ENCODE peak calls at places on chromosome 9, in ten cellular contexts. One of them, this sample, is unnamed.

GRCh38 chr9:107295995-107296394 is 12.9 kb downstream of the RAD23B start:
- DNase-seq in M059J: no peak
- DNase-seq in left cardiac atrium: no peak
- DNase-seq in HT1080: no peak
- DNase-seq in psoas muscle: no peak
- DNase-seq in K562: no peak
- DNase-seq in naive thymus-derived CD8-positive, alpha-beta T cell: no peak
- DNase-seq in activated CD4-positive, alpha-beta T cell treated with anti-CD3 and anti-CD28 coated beads for 1 hour: no peak
- DNase-seq in activated CD8-positive, alpha-beta memory T cell treated with anti-CD3 and anti-CD28 coated beads for 4 hours: no peak
- DNase-seq in stimulated activated CD4-positive, alpha-beta T cell treated with anti-CD3 and anti-CD28 coated beads, TNF-alpha, amount 100 ng/mL, for 1 hour: no peak
- DNase-seq in this sample: no peak

GRCh38 chr9:93096811-93097382 is 880 bp downstream of the CARD19 start:
- DNase-seq in M059J: no peak
- DNase-seq in left cardiac atrium: no peak
- DNase-seq in HT1080: no peak
- DNase-seq in psoas muscle: no peak
- DNase-seq in K562: no peak
- DNase-seq in naive thymus-derived CD8-positive, alpha-beta T cell: no peak
- DNase-seq in activated CD4-positive, alpha-beta T cell treated with anti-CD3 and anti-CD28 coated beads for 1 hour: no peak
- DNase-seq in activated CD8-positive, alpha-beta memory T cell treated with anti-CD3 and anti-CD28 coated beads for 4 hours: no peak
- DNase-seq in stimulated activated CD4-positive, alpha-beta T cell treated with anti-CD3 and anti-CD28 coated beads, TNF-alpha, amount 100 ng/mL, for 1 hour: no peak
- DNase-seq in this sample: no peak

GRCh38 chr9:18353473-18353872 is 120.5 kb upstream of the ADAMTSL1 start:
- DNase-seq in M059J: no peak
- DNase-seq in left cardiac atrium: no peak
- DNase-seq in HT1080: no peak
- DNase-seq in psoas muscle: no peak
- DNase-seq in K562: no peak
- DNase-seq in naive thymus-derived CD8-positive, alpha-beta T cell: no peak
- DNase-seq in activated CD4-positive, alpha-beta T cell treated with anti-CD3 and anti-CD28 coated beads for 1 hour: no peak
- DNase-seq in activated CD8-positive, alpha-beta memory T cell treated with anti-CD3 and anti-CD28 coated beads for 4 hours: no peak
- DNase-seq in stimulated activated CD4-positive, alpha-beta T cell treated with anti-CD3 and anti-CD28 coated beads, TNF-alpha, amount 100 ng/mL, for 1 hour: no peak
- DNase-seq in this sample: no peak

GRCh38 chr9:75852746-75853145 is 37.7 kb upstream of the PCSK5 start:
- DNase-seq in M059J: no peak
- DNase-seq in left cardiac atrium: no peak
- DNase-seq in HT1080: no peak
- DNase-seq in psoas muscle: no peak
- DNase-seq in K562: no peak
- DNase-seq in naive thymus-derived CD8-positive, alpha-beta T cell: no peak
- DNase-seq in activated CD4-positive, alpha-beta T cell treated with anti-CD3 and anti-CD28 coated beads for 1 hour: no peak
- DNase-seq in activated CD8-positive, alpha-beta memory T cell treated with anti-CD3 and anti-CD28 coated beads for 4 hours: no peak
- DNase-seq in stimulated activated CD4-positive, alpha-beta T cell treated with anti-CD3 and anti-CD28 coated beads, TNF-alpha, amount 100 ng/mL, for 1 hour: no peak
- DNase-seq in this sample: no peak

GRCh38 chr9:88651682-88652633 is 117.0 kb downstream of the NXNL2 start:
- DNase-seq in M059J: peak
- DNase-seq in left cardiac atrium: peak
- DNase-seq in HT1080: peak
- DNase-seq in psoas muscle: peak
- DNase-seq in K562: peak
- DNase-seq in naive thymus-derived CD8-positive, alpha-beta T cell: no peak
- DNase-seq in activated CD4-positive, alpha-beta T cell treated with anti-CD3 and anti-CD28 coated beads for 1 hour: no peak
- DNase-seq in activated CD8-positive, alpha-beta memory T cell treated with anti-CD3 and anti-CD28 coated beads for 4 hours: no peak
- DNase-seq in stimulated activated CD4-positive, alpha-beta T cell treated with anti-CD3 and anti-CD28 coated beads, TNF-alpha, amount 100 ng/mL, for 1 hour: no peak
- DNase-seq in this sample: peak

GRCh38 chr9:134724231-134724911 is 82.8 kb downstream of the COL5A1 start:
- DNase-seq in M059J: no peak
- DNase-seq in left cardiac atrium: peak
- DNase-seq in HT1080: no peak
- DNase-seq in psoas muscle: peak
- DNase-seq in K562: no peak
- DNase-seq in naive thymus-derived CD8-positive, alpha-beta T cell: no peak
- DNase-seq in activated CD4-positive, alpha-beta T cell treated with anti-CD3 and anti-CD28 coated beads for 1 hour: no peak
- DNase-seq in activated CD8-positive, alpha-beta memory T cell treated with anti-CD3 and anti-CD28 coated beads for 4 hours: no peak
- DNase-seq in stimulated activated CD4-positive, alpha-beta T cell treated with anti-CD3 and anti-CD28 coated beads, TNF-alpha, amount 100 ng/mL, for 1 hour: no peak
- DNase-seq in this sample: no peak

GRCh38 chr9:135980926-135981630 is 19.9 kb upstream of the UBAC1 start:
- DNase-seq in M059J: no peak
- DNase-seq in left cardiac atrium: no peak
- DNase-seq in HT1080: no peak
- DNase-seq in psoas muscle: no peak
- DNase-seq in K562: no peak
- DNase-seq in naive thymus-derived CD8-positive, alpha-beta T cell: no peak
- DNase-seq in activated CD4-positive, alpha-beta T cell treated with anti-CD3 and anti-CD28 coated beads for 1 hour: no peak
- DNase-seq in activated CD8-positive, alpha-beta memory T cell treated with anti-CD3 and anti-CD28 coated beads for 4 hours: no peak
- DNase-seq in stimulated activated CD4-positive, alpha-beta T cell treated with anti-CD3 and anti-CD28 coated beads, TNF-alpha, amount 100 ng/mL, for 1 hour: no peak
- DNase-seq in this sample: no peak

GRCh38 chr9:107999011-107999410 is 509.4 kb upstream of the KLF4 start:
- DNase-seq in M059J: peak
- DNase-seq in left cardiac atrium: no peak
- DNase-seq in HT1080: no peak
- DNase-seq in psoas muscle: no peak
- DNase-seq in K562: no peak
- DNase-seq in naive thymus-derived CD8-positive, alpha-beta T cell: no peak
- DNase-seq in activated CD4-positive, alpha-beta T cell treated with anti-CD3 and anti-CD28 coated beads for 1 hour: no peak
- DNase-seq in activated CD8-positive, alpha-beta memory T cell treated with anti-CD3 and anti-CD28 coated beads for 4 hours: no peak
- DNase-seq in stimulated activated CD4-positive, alpha-beta T cell treated with anti-CD3 and anti-CD28 coated beads, TNF-alpha, amount 100 ng/mL, for 1 hour: no peak
- DNase-seq in this sample: no peak

GRCh38 chr9:9412241-9412640 is 1200.6 kb downstream of the PTPRD start:
- DNase-seq in M059J: no peak
- DNase-seq in left cardiac atrium: no peak
- DNase-seq in HT1080: no peak
- DNase-seq in psoas muscle: no peak
- DNase-seq in K562: no peak
- DNase-seq in naive thymus-derived CD8-positive, alpha-beta T cell: no peak
- DNase-seq in activated CD4-positive, alpha-beta T cell treated with anti-CD3 and anti-CD28 coated beads for 1 hour: no peak
- DNase-seq in activated CD8-positive, alpha-beta memory T cell treated with anti-CD3 and anti-CD28 coated beads for 4 hours: no peak
- DNase-seq in stimulated activated CD4-positive, alpha-beta T cell treated with anti-CD3 and anti-CD28 coated beads, TNF-alpha, amount 100 ng/mL, for 1 hour: no peak
- DNase-seq in this sample: no peak

GRCh38 chr9:14271078-14271673 is 42.8 kb downstream of the NFIB start:
- DNase-seq in M059J: peak
- DNase-seq in left cardiac atrium: peak
- DNase-seq in HT1080: peak
- DNase-seq in psoas muscle: peak
- DNase-seq in K562: no peak
- DNase-seq in naive thymus-derived CD8-positive, alpha-beta T cell: no peak
- DNase-seq in activated CD4-positive, alpha-beta T cell treated with anti-CD3 and anti-CD28 coated beads for 1 hour: no peak
- DNase-seq in activated CD8-positive, alpha-beta memory T cell treated with anti-CD3 and anti-CD28 coated beads for 4 hours: no peak
- DNase-seq in stimulated activated CD4-positive, alpha-beta T cell treated with anti-CD3 and anti-CD28 coated beads, TNF-alpha, amount 100 ng/mL, for 1 hour: no peak
- DNase-seq in this sample: peak

GRCh38 chr9:37102476-37102875 is 17.9 kb upstream of the ZCCHC7 start:
- DNase-seq in M059J: no peak
- DNase-seq in left cardiac atrium: no peak
- DNase-seq in HT1080: no peak
- DNase-seq in psoas muscle: no peak
- DNase-seq in K562: no peak
- DNase-seq in naive thymus-derived CD8-positive, alpha-beta T cell: no peak
- DNase-seq in activated CD4-positive, alpha-beta T cell treated with anti-CD3 and anti-CD28 coated beads for 1 hour: no peak
- DNase-seq in activated CD8-positive, alpha-beta memory T cell treated with anti-CD3 and anti-CD28 coated beads for 4 hours: no peak
- DNase-seq in stimulated activated CD4-positive, alpha-beta T cell treated with anti-CD3 and anti-CD28 coated beads, TNF-alpha, amount 100 ng/mL, for 1 hour: no peak
- DNase-seq in this sample: no peak

GRCh38 chr9:91795500-91796241 is 154.4 kb downstream of the ROR2 start:
- DNase-seq in M059J: peak
- DNase-seq in left cardiac atrium: no peak
- DNase-seq in HT1080: peak
- DNase-seq in psoas muscle: no peak
- DNase-seq in K562: no peak
- DNase-seq in naive thymus-derived CD8-positive, alpha-beta T cell: no peak
- DNase-seq in activated CD4-positive, alpha-beta T cell treated with anti-CD3 and anti-CD28 coated beads for 1 hour: no peak
- DNase-seq in activated CD8-positive, alpha-beta memory T cell treated with anti-CD3 and anti-CD28 coated beads for 4 hours: no peak
- DNase-seq in stimulated activated CD4-positive, alpha-beta T cell treated with anti-CD3 and anti-CD28 coated beads, TNF-alpha, amount 100 ng/mL, for 1 hour: no peak
- DNase-seq in this sample: no peak

GRCh38 chr9:69951411-69951810 is 92.2 kb upstream of the MAMDC2 start:
- DNase-seq in M059J: peak
- DNase-seq in left cardiac atrium: no peak
- DNase-seq in HT1080: peak
- DNase-seq in psoas muscle: no peak
- DNase-seq in K562: no peak
- DNase-seq in naive thymus-derived CD8-positive, alpha-beta T cell: no peak
- DNase-seq in activated CD4-positive, alpha-beta T cell treated with anti-CD3 and anti-CD28 coated beads for 1 hour: no peak
- DNase-seq in activated CD8-positive, alpha-beta memory T cell treated with anti-CD3 and anti-CD28 coated beads for 4 hours: no peak
- DNase-seq in stimulated activated CD4-positive, alpha-beta T cell treated with anti-CD3 and anti-CD28 coated beads, TNF-alpha, amount 100 ng/mL, for 1 hour: no peak
- DNase-seq in this sample: no peak

GRCh38 chr9:137406876-137407589 is 15.9 kb downstream of the EXD3 start:
- DNase-seq in M059J: peak
- DNase-seq in left cardiac atrium: peak
- DNase-seq in HT1080: no peak
- DNase-seq in psoas muscle: peak
- DNase-seq in K562: peak
- DNase-seq in naive thymus-derived CD8-positive, alpha-beta T cell: peak
- DNase-seq in activated CD4-positive, alpha-beta T cell treated with anti-CD3 and anti-CD28 coated beads for 1 hour: peak
- DNase-seq in activated CD8-positive, alpha-beta memory T cell treated with anti-CD3 and anti-CD28 coated beads for 4 hours: peak
- DNase-seq in stimulated activated CD4-positive, alpha-beta T cell treated with anti-CD3 and anti-CD28 coated beads, TNF-alpha, amount 100 ng/mL, for 1 hour: peak
- DNase-seq in this sample: peak

GRCh38 chr9:82332774-82333152 is 344.2 kb downstream of the SPATA31D1 start:
- DNase-seq in M059J: peak
- DNase-seq in left cardiac atrium: no peak
- DNase-seq in HT1080: peak
- DNase-seq in psoas muscle: peak
- DNase-seq in K562: no peak
- DNase-seq in naive thymus-derived CD8-positive, alpha-beta T cell: no peak
- DNase-seq in activated CD4-positive, alpha-beta T cell treated with anti-CD3 and anti-CD28 coated beads for 1 hour: no peak
- DNase-seq in activated CD8-positive, alpha-beta memory T cell treated with anti-CD3 and anti-CD28 coated beads for 4 hours: no peak
- DNase-seq in stimulated activated CD4-positive, alpha-beta T cell treated with anti-CD3 and anti-CD28 coated beads, TNF-alpha, amount 100 ng/mL, for 1 hour: no peak
- DNase-seq in this sample: no peak

GRCh38 chr9:21983509-21983908 is 10.7 kb downstream of the CDKN2A start:
- DNase-seq in M059J: peak
- DNase-seq in left cardiac atrium: no peak
- DNase-seq in HT1080: no peak
- DNase-seq in psoas muscle: no peak
- DNase-seq in K562: no peak
- DNase-seq in naive thymus-derived CD8-positive, alpha-beta T cell: no peak
- DNase-seq in activated CD4-positive, alpha-beta T cell treated with anti-CD3 and anti-CD28 coated beads for 1 hour: no peak
- DNase-seq in activated CD8-positive, alpha-beta memory T cell treated with anti-CD3 and anti-CD28 coated beads for 4 hours: no peak
- DNase-seq in stimulated activated CD4-positive, alpha-beta T cell treated with anti-CD3 and anti-CD28 coated beads, TNF-alpha, amount 100 ng/mL, for 1 hour: no peak
- DNase-seq in this sample: no peak

GRCh38 chr9:95573463-95573862 is 56.7 kb upstream of the PTCH1 start:
- DNase-seq in M059J: no peak
- DNase-seq in left cardiac atrium: no peak
- DNase-seq in HT1080: no peak
- DNase-seq in psoas muscle: no peak
- DNase-seq in K562: no peak
- DNase-seq in naive thymus-derived CD8-positive, alpha-beta T cell: no peak
- DNase-seq in activated CD4-positive, alpha-beta T cell treated with anti-CD3 and anti-CD28 coated beads for 1 hour: no peak
- DNase-seq in activated CD8-positive, alpha-beta memory T cell treated with anti-CD3 and anti-CD28 coated beads for 4 hours: no peak
- DNase-seq in stimulated activated CD4-positive, alpha-beta T cell treated with anti-CD3 and anti-CD28 coated beads, TNF-alpha, amount 100 ng/mL, for 1 hour: no peak
- DNase-seq in this sample: no peak

GRCh38 chr9:87716141-87716540 is 9.8 kb upstream of the CTSL start:
- DNase-seq in M059J: peak
- DNase-seq in left cardiac atrium: no peak
- DNase-seq in HT1080: no peak
- DNase-seq in psoas muscle: no peak
- DNase-seq in K562: no peak
- DNase-seq in naive thymus-derived CD8-positive, alpha-beta T cell: no peak
- DNase-seq in activated CD4-positive, alpha-beta T cell treated with anti-CD3 and anti-CD28 coated beads for 1 hour: no peak
- DNase-seq in activated CD8-positive, alpha-beta memory T cell treated with anti-CD3 and anti-CD28 coated beads for 4 hours: no peak
- DNase-seq in stimulated activated CD4-positive, alpha-beta T cell treated with anti-CD3 and anti-CD28 coated beads, TNF-alpha, amount 100 ng/mL, for 1 hour: no peak
- DNase-seq in this sample: no peak

GRCh38 chr9:128408963-128409431 is 11.7 kb upstream of the CERCAM start:
- DNase-seq in M059J: no peak
- DNase-seq in left cardiac atrium: no peak
- DNase-seq in HT1080: no peak
- DNase-seq in psoas muscle: no peak
- DNase-seq in K562: no peak
- DNase-seq in naive thymus-derived CD8-positive, alpha-beta T cell: no peak
- DNase-seq in activated CD4-positive, alpha-beta T cell treated with anti-CD3 and anti-CD28 coated beads for 1 hour: no peak
- DNase-seq in activated CD8-positive, alpha-beta memory T cell treated with anti-CD3 and anti-CD28 coated beads for 4 hours: no peak
- DNase-seq in stimulated activated CD4-positive, alpha-beta T cell treated with anti-CD3 and anti-CD28 coated beads, TNF-alpha, amount 100 ng/mL, for 1 hour: no peak
- DNase-seq in this sample: no peak

GRCh38 chr9:123342247-123342646 is 13.8 kb upstream of the CRB2 start:
- DNase-seq in M059J: no peak
- DNase-seq in left cardiac atrium: no peak
- DNase-seq in HT1080: no peak
- DNase-seq in psoas muscle: no peak
- DNase-seq in K562: no peak
- DNase-seq in naive thymus-derived CD8-positive, alpha-beta T cell: no peak
- DNase-seq in activated CD4-positive, alpha-beta T cell treated with anti-CD3 and anti-CD28 coated beads for 1 hour: no peak
- DNase-seq in activated CD8-positive, alpha-beta memory T cell treated with anti-CD3 and anti-CD28 coated beads for 4 hours: no peak
- DNase-seq in stimulated activated CD4-positive, alpha-beta T cell treated with anti-CD3 and anti-CD28 coated beads, TNF-alpha, amount 100 ng/mL, for 1 hour: no peak
- DNase-seq in this sample: no peak

GRCh38 chr9:3437031-3437430 is 88.8 kb downstream of the RFX3 start:
- DNase-seq in M059J: no peak
- DNase-seq in left cardiac atrium: no peak
- DNase-seq in HT1080: no peak
- DNase-seq in psoas muscle: no peak
- DNase-seq in K562: no peak
- DNase-seq in naive thymus-derived CD8-positive, alpha-beta T cell: no peak
- DNase-seq in activated CD4-positive, alpha-beta T cell treated with anti-CD3 and anti-CD28 coated beads for 1 hour: no peak
- DNase-seq in activated CD8-positive, alpha-beta memory T cell treated with anti-CD3 and anti-CD28 coated beads for 4 hours: no peak
- DNase-seq in stimulated activated CD4-positive, alpha-beta T cell treated with anti-CD3 and anti-CD28 coated beads, TNF-alpha, amount 100 ng/mL, for 1 hour: no peak
- DNase-seq in this sample: no peak

GRCh38 chr9:130996205-130996604 is 12.8 kb upstream of the LAMC3 start:
- DNase-seq in M059J: no peak
- DNase-seq in left cardiac atrium: no peak
- DNase-seq in HT1080: no peak
- DNase-seq in psoas muscle: no peak
- DNase-seq in K562: no peak
- DNase-seq in naive thymus-derived CD8-positive, alpha-beta T cell: no peak
- DNase-seq in activated CD4-positive, alpha-beta T cell treated with anti-CD3 and anti-CD28 coated beads for 1 hour: no peak
- DNase-seq in activated CD8-positive, alpha-beta memory T cell treated with anti-CD3 and anti-CD28 coated beads for 4 hours: no peak
- DNase-seq in stimulated activated CD4-positive, alpha-beta T cell treated with anti-CD3 and anti-CD28 coated beads, TNF-alpha, amount 100 ng/mL, for 1 hour: no peak
- DNase-seq in this sample: no peak

GRCh38 chr9:16469184-16469583 is 401.3 kb downstream of the BNC2 start:
- DNase-seq in M059J: no peak
- DNase-seq in left cardiac atrium: no peak
- DNase-seq in HT1080: no peak
- DNase-seq in psoas muscle: no peak
- DNase-seq in K562: no peak
- DNase-seq in naive thymus-derived CD8-positive, alpha-beta T cell: no peak
- DNase-seq in activated CD4-positive, alpha-beta T cell treated with anti-CD3 and anti-CD28 coated beads for 1 hour: no peak
- DNase-seq in activated CD8-positive, alpha-beta memory T cell treated with anti-CD3 and anti-CD28 coated beads for 4 hours: no peak
- DNase-seq in stimulated activated CD4-positive, alpha-beta T cell treated with anti-CD3 and anti-CD28 coated beads, TNF-alpha, amount 100 ng/mL, for 1 hour: no peak
- DNase-seq in this sample: no peak

GRCh38 chr9:92660266-92660665 is 9.7 kb downstream of the IPPK start:
- DNase-seq in M059J: no peak
- DNase-seq in left cardiac atrium: no peak
- DNase-seq in HT1080: no peak
- DNase-seq in psoas muscle: no peak
- DNase-seq in K562: no peak
- DNase-seq in naive thymus-derived CD8-positive, alpha-beta T cell: no peak
- DNase-seq in activated CD4-positive, alpha-beta T cell treated with anti-CD3 and anti-CD28 coated beads for 1 hour: no peak
- DNase-seq in activated CD8-positive, alpha-beta memory T cell treated with anti-CD3 and anti-CD28 coated beads for 4 hours: no peak
- DNase-seq in stimulated activated CD4-positive, alpha-beta T cell treated with anti-CD3 and anti-CD28 coated beads, TNF-alpha, amount 100 ng/mL, for 1 hour: no peak
- DNase-seq in this sample: no peak

GRCh38 chr9:6106576-6107339 is 91.3 kb upstream of the RANBP6 start:
- DNase-seq in M059J: peak
- DNase-seq in left cardiac atrium: no peak
- DNase-seq in HT1080: peak
- DNase-seq in psoas muscle: no peak
- DNase-seq in K562: no peak
- DNase-seq in naive thymus-derived CD8-positive, alpha-beta T cell: no peak
- DNase-seq in activated CD4-positive, alpha-beta T cell treated with anti-CD3 and anti-CD28 coated beads for 1 hour: no peak
- DNase-seq in activated CD8-positive, alpha-beta memory T cell treated with anti-CD3 and anti-CD28 coated beads for 4 hours: no peak
- DNase-seq in stimulated activated CD4-positive, alpha-beta T cell treated with anti-CD3 and anti-CD28 coated beads, TNF-alpha, amount 100 ng/mL, for 1 hour: no peak
- DNase-seq in this sample: peak

GRCh38 chr9:33140406-33141360 is 26.5 kb downstream of the B4GALT1 start:
- DNase-seq in M059J: no peak
- DNase-seq in left cardiac atrium: no peak
- DNase-seq in HT1080: no peak
- DNase-seq in psoas muscle: no peak
- DNase-seq in K562: no peak
- DNase-seq in naive thymus-derived CD8-positive, alpha-beta T cell: no peak
- DNase-seq in activated CD4-positive, alpha-beta T cell treated with anti-CD3 and anti-CD28 coated beads for 1 hour: no peak
- DNase-seq in activated CD8-positive, alpha-beta memory T cell treated with anti-CD3 and anti-CD28 coated beads for 4 hours: no peak
- DNase-seq in stimulated activated CD4-positive, alpha-beta T cell treated with anti-CD3 and anti-CD28 coated beads, TNF-alpha, amount 100 ng/mL, for 1 hour: no peak
- DNase-seq in this sample: no peak

GRCh38 chr9:129178983-129179382 is 922 bp upstream of the IER5L start:
- DNase-seq in M059J: no peak
- DNase-seq in left cardiac atrium: no peak
- DNase-seq in HT1080: no peak
- DNase-seq in psoas muscle: no peak
- DNase-seq in K562: peak
- DNase-seq in naive thymus-derived CD8-positive, alpha-beta T cell: no peak
- DNase-seq in activated CD4-positive, alpha-beta T cell treated with anti-CD3 and anti-CD28 coated beads for 1 hour: no peak
- DNase-seq in activated CD8-positive, alpha-beta memory T cell treated with anti-CD3 and anti-CD28 coated beads for 4 hours: no peak
- DNase-seq in stimulated activated CD4-positive, alpha-beta T cell treated with anti-CD3 and anti-CD28 coated beads, TNF-alpha, amount 100 ng/mL, for 1 hour: no peak
- DNase-seq in this sample: no peak

GRCh38 chr9:34884732-34885131 is 73.4 kb upstream of the PHF24 start:
- DNase-seq in M059J: no peak
- DNase-seq in left cardiac atrium: no peak
- DNase-seq in HT1080: no peak
- DNase-seq in psoas muscle: no peak
- DNase-seq in K562: no peak
- DNase-seq in naive thymus-derived CD8-positive, alpha-beta T cell: no peak
- DNase-seq in activated CD4-positive, alpha-beta T cell treated with anti-CD3 and anti-CD28 coated beads for 1 hour: no peak
- DNase-seq in activated CD8-positive, alpha-beta memory T cell treated with anti-CD3 and anti-CD28 coated beads for 4 hours: no peak
- DNase-seq in stimulated activated CD4-positive, alpha-beta T cell treated with anti-CD3 and anti-CD28 coated beads, TNF-alpha, amount 100 ng/mL, for 1 hour: no peak
- DNase-seq in this sample: no peak

This sample was measured in adrenal gland.